ENCODE peak calls at places on chromosomes 1 and 21, in five cellular contexts. One of them, this sample, is unnamed.

GRCh38 chr21:26954591-26955214 is 12.2 kb downstream of the ADAMTS5 start:
- DNase-seq in GM12878: no peak
- DNase-seq in IMR-90: no peak
- DNase-seq in K562: no peak
- DNase-seq in A549: no peak
- DNase-seq in this sample: no peak

GRCh38 chr1:35810096-35810860 is 2.5 kb downstream of the AGO4 start:
- DNase-seq in A549: no peak
- DNase-seq in GM12878: no peak
- DNase-seq in IMR-90: peak; percentile 61
- DNase-seq in K562: no peak
- DNase-seq in this sample: no peak

GRCh38 chr1:232933026-232933425 is 17.4 kb upstream of the NTPCR start:
- DNase-seq in GM12878: no peak
- DNase-seq in A549: no peak
- DNase-seq in K562: no peak
- DNase-seq in IMR-90: no peak
- DNase-seq in this sample: no peak

GRCh38 chr1:91805343-91805801 is 80.6 kb downstream of the TGFBR3 start:
- DNase-seq in K562: no peak
- DNase-seq in A549: no peak
- DNase-seq in IMR-90: no peak
- DNase-seq in GM12878: no peak
- DNase-seq in this sample: no peak

GRCh38 chr1:225442156-225442555 is 14.3 kb upstream of the LBR start:
- DNase-seq in A549: no peak
- DNase-seq in IMR-90: no peak
- DNase-seq in K562: no peak
- DNase-seq in GM12878: no peak
- DNase-seq in this sample: no peak

GRCh38 chr1:77175230-77175844 is 43.9 kb downstream of the PIGK start:
- DNase-seq in K562: no peak
- DNase-seq in A549: peak; percentile 38
- DNase-seq in IMR-90: peak; percentile 6
- DNase-seq in GM12878: no peak
- DNase-seq in this sample: no peak

GRCh38 chr1:232274999-232275706 is 354.8 kb downstream of the SIPA1L2 start:
- DNase-seq in K562: no peak
- DNase-seq in IMR-90: no peak
- DNase-seq in GM12878: no peak
- DNase-seq in A549: no peak
- DNase-seq in this sample: no peak

GRCh38 chr1:35650416-35650815 is 9.1 kb upstream of the PSMB2 start:
- DNase-seq in GM12878: no peak
- DNase-seq in K562: no peak
- DNase-seq in IMR-90: no peak
- DNase-seq in A549: no peak
- DNase-seq in this sample: no peak

GRCh38 chr21:46626536-46627302 is 8.8 kb upstream of the PRMT2 start:
- DNase-seq in A549: no peak
- DNase-seq in K562: no peak
- DNase-seq in IMR-90: no peak
- DNase-seq in GM12878: no peak
- DNase-seq in this sample: no peak

GRCh38 chr1:3064901-3065300 is 4.1 kb upstream of the PRDM16 start:
- DNase-seq in A549: no peak
- DNase-seq in K562: no peak
- DNase-seq in IMR-90: no peak
- DNase-seq in GM12878: no peak
- DNase-seq in this sample: no peak

GRCh38 chr1:29478046-29478791 is 241.9 kb downstream of the PTPRU start:
- DNase-seq in IMR-90: no peak
- DNase-seq in GM12878: no peak
- DNase-seq in A549: no peak
- DNase-seq in K562: no peak
- DNase-seq in this sample: no peak

GRCh38 chr1:43706598-43707190 is 642 bp upstream of the ST3GAL3 start:
- DNase-seq in GM12878: no peak
- DNase-seq in IMR-90: no peak
- DNase-seq in A549: peak; percentile 10
- DNase-seq in K562: peak; percentile 30
- DNase-seq in this sample: peak; percentile 39

GRCh38 chr1:84776639-84777038 is 86.4 kb upstream of the SSX2IP start:
- DNase-seq in IMR-90: no peak
- DNase-seq in GM12878: no peak
- DNase-seq in K562: no peak
- DNase-seq in A549: no peak
- DNase-seq in this sample: no peak

GRCh38 chr1:232307299-232307698 is 322.6 kb downstream of the SIPA1L2 start:
- DNase-seq in K562: no peak
- DNase-seq in A549: no peak
- DNase-seq in IMR-90: no peak
- DNase-seq in GM12878: no peak
- DNase-seq in this sample: no peak

GRCh38 chr1:87334351-87335174 is 5.9 kb downstream of the LMO4 start:
- DNase-seq in K562: peak; percentile 21
- DNase-seq in A549: no peak
- DNase-seq in GM12878: no peak
- DNase-seq in IMR-90: peak; percentile 36
- DNase-seq in this sample: peak; percentile 42

GRCh38 chr1:153962088-153963029 is 978 bp downstream of the SLC39A1 start:
- DNase-seq in IMR-90: peak; percentile 60
- DNase-seq in A549: peak; percentile 39
- DNase-seq in GM12878: no peak
- DNase-seq in K562: no peak
- DNase-seq in this sample: no peak

GRCh38 chr1:10856253-10856683 is 59.8 kb upstream of the CASZ1 start:
- DNase-seq in A549: no peak
- DNase-seq in GM12878: no peak
- DNase-seq in K562: no peak
- DNase-seq in IMR-90: no peak
- DNase-seq in this sample: no peak

GRCh38 chr1:178024504-178024903 is 54.6 kb upstream of the SEC16B start:
- DNase-seq in A549: no peak
- DNase-seq in GM12878: no peak
- DNase-seq in K562: no peak
- DNase-seq in IMR-90: no peak
- DNase-seq in this sample: no peak

GRCh38 chr1:107538502-107538901 is 397.7 kb downstream of the NTNG1 start:
- DNase-seq in K562: no peak
- DNase-seq in IMR-90: no peak
- DNase-seq in A549: no peak
- DNase-seq in GM12878: no peak
- DNase-seq in this sample: no peak

GRCh38 chr1:204659061-204659460 is 26.5 kb downstream of the LRRN2 start:
- DNase-seq in A549: no peak
- DNase-seq in IMR-90: no peak
- DNase-seq in K562: no peak
- DNase-seq in GM12878: no peak
- DNase-seq in this sample: no peak

GRCh38 chr1:204885790-204886189 is 15.1 kb downstream of the NFASC start:
- DNase-seq in K562: no peak
- DNase-seq in A549: no peak
- DNase-seq in IMR-90: no peak
- DNase-seq in GM12878: no peak
- DNase-seq in this sample: no peak

GRCh38 chr21:36859744-36860501 is 106.5 kb downstream of the HLCS start:
- DNase-seq in GM12878: no peak
- DNase-seq in IMR-90: peak; percentile 29
- DNase-seq in A549: peak; percentile 86
- DNase-seq in K562: peak; percentile 97
- DNase-seq in this sample: peak; percentile 41

GRCh38 chr21:45993210-45994085 is 11.9 kb downstream of the COL6A1 start:
- DNase-seq in A549: no peak
- DNase-seq in GM12878: no peak
- DNase-seq in K562: no peak
- DNase-seq in IMR-90: no peak
- DNase-seq in this sample: no peak

GRCh38 chr1:28010979-28011378 is 51.2 kb downstream of the XKR8 start:
- DNase-seq in GM12878: no peak
- DNase-seq in A549: no peak
- DNase-seq in IMR-90: peak; percentile 58
- DNase-seq in K562: no peak
- DNase-seq in this sample: no peak

GRCh38 chr1:7564097-7564496 is 207.0 kb upstream of the VAMP3 start:
- DNase-seq in IMR-90: no peak
- DNase-seq in K562: no peak
- DNase-seq in GM12878: no peak
- DNase-seq in A549: no peak
- DNase-seq in this sample: no peak
- TF ChIP-seq RCOR1 in IMR-90: no peak
- TF ChIP-seq RCOR1 in K562: no peak
- TF ChIP-seq RCOR1 in GM12878: no peak
- TF ChIP-seq RCOR1 in A549: no peak
- TF ChIP-seq RCOR1 in this sample: no peak

GRCh38 chr1:227546055-227546454 is 17.3 kb upstream of the ZNF678 start:
- DNase-seq in GM12878: no peak
- DNase-seq in K562: no peak
- DNase-seq in A549: no peak
- DNase-seq in IMR-90: no peak
- DNase-seq in this sample: no peak

GRCh38 chr1:227549892-227550291 is 13.5 kb upstream of the ZNF678 start:
- DNase-seq in IMR-90: no peak
- DNase-seq in GM12878: no peak
- DNase-seq in A549: no peak
- DNase-seq in K562: no peak
- DNase-seq in this sample: no peak

GRCh38 chr1:227546598-227547313 is 16.6 kb upstream of the ZNF678 start:
- DNase-seq in IMR-90: no peak
- DNase-seq in A549: no peak
- DNase-seq in K562: no peak
- DNase-seq in GM12878: no peak
- DNase-seq in this sample: no peak

GRCh38 chr1:227548448-227548847 is 14.9 kb upstream of the ZNF678 start:
- DNase-seq in GM12878: no peak
- DNase-seq in IMR-90: no peak
- DNase-seq in K562: no peak
- DNase-seq in A549: no peak
- DNase-seq in this sample: no peak

DNA sequence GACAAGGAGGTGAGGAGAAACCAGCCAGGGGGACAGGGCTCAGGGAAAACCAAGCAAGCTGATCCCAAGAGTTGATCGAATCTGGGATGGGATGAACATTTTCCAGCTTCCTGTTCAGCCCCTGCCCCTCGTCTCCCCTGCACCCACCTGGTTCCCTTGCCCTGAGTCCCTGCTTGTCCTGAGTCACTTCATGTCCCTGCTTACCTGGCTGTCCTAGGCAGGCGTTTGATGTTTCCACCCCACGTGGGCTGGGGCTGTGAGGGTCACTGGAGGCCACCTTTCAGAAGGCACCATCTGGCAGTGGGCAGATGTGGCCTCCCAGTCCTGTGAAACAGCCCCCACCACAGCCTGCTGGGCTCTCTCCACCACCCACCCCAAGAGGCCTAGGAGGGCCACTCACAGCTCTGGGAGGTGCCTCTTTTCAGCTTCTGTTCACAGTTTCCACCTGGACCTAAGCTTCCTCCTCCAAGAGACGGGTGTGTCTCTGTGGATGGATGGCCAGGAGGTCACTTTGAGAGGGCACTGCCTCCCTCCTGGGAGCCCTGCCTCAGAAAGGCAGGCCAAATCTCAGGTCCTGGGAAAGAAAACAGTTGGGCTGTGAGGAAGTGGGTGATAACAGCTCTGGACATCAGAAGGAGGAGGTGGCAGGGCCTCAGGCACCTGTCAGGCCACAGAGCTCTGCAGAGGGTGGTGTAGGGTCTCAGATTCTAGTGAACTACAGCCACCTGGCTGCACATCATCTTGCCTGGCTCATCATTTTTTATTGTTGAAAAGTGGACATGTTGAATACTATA is 15.6 kb upstream of the ZNF678 start:
- DNase-seq in K562: no peak
- DNase-seq in A549: no peak
- DNase-seq in IMR-90: no peak
- DNase-seq in GM12878: no peak
- DNase-seq in this sample: no peak
- TF ChIP-seq RCOR1 in K562: no peak
- TF ChIP-seq RCOR1 in A549: no peak
- TF ChIP-seq RCOR1 in IMR-90: no peak
- TF ChIP-seq RCOR1 in GM12878: no peak
- TF ChIP-seq RCOR1 in this sample: no peak

GRCh38 chr21:35779167-35779566 is 281.2 kb downstream of the SETD4 start:
- DNase-seq in GM12878: no peak
- DNase-seq in K562: no peak
- DNase-seq in IMR-90: no peak
- DNase-seq in A549: no peak
- DNase-seq in this sample: no peak

GRCh38 chr21:35777081-35777480 is 283.2 kb downstream of the SETD4 start:
- DNase-seq in GM12878: no peak
- DNase-seq in A549: no peak
- DNase-seq in IMR-90: no peak
- DNase-seq in K562: no peak
- DNase-seq in this sample: no peak

GRCh38 chr21:35780983-35781382 is 279.3 kb downstream of the SETD4 start:
- DNase-seq in K562: no peak
- DNase-seq in IMR-90: no peak
- DNase-seq in A549: no peak
- DNase-seq in GM12878: no peak
- DNase-seq in this sample: no peak

GRCh38 chr21:35782667-35783066 is 277.7 kb downstream of the SETD4 start:
- DNase-seq in K562: no peak
- DNase-seq in A549: no peak
- DNase-seq in GM12878: no peak
- DNase-seq in IMR-90: no peak
- DNase-seq in this sample: no peak

GRCh38 chr21:35779690-35780570 is 280.4 kb downstream of the SETD4 start:
- DNase-seq in K562: no peak
- DNase-seq in GM12878: no peak
- DNase-seq in A549: no peak
- DNase-seq in IMR-90: peak; percentile 91
- DNase-seq in this sample: no peak
- TF ChIP-seq RCOR1 in K562: no peak
- TF ChIP-seq RCOR1 in GM12878: no peak
- TF ChIP-seq RCOR1 in A549: no peak
- TF ChIP-seq RCOR1 in IMR-90: no peak
- TF ChIP-seq RCOR1 in this sample: no peak

DNA sequence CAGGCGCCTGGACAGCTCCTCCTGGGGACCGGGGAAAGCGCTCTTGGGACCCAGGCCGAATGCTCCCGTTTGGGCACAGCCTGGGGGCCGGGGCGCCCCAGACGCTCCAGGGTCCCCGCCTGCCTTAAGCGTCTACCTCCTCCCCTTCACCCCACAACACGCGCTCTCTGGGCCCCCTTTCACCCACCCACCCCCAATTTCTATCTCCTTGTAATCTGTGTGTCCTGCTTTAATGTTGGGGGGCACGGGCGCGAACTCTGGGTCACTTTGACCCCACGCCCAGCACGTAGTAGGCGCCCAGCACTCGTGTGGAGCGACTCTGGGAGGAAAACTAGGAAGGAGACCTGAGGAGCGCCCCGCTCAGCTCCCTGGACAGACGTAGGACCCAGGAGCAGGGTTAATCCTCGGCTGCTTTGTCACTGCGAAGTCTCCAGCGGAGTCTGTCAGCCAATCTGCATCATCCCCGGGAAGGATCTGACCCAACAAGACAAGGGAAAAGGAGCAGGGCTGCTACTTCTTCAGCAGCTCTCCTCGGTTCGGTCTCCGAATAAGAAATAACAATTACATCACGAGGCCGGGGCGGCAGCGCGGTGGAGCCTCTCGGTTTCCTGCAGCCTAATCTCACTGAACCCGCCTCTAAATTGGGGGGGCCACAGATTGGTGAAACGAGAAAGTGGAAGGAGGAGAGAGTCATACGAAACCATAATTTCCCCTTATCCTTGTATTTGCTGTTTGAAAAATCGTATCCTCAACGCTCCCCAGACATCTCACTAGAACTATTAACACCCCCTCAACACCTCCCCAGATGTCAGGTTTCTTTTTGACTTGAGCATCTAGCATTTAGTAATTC is 806 bp upstream of the NRIP1 start:
- DNase-seq in A549: peak; percentile 76
- DNase-seq in K562: peak; percentile 46
- DNase-seq in GM12878: no peak
- DNase-seq in IMR-90: peak; percentile 86
- DNase-seq in this sample: peak; percentile 30
- TF ChIP-seq RCOR1 in A549: no peak
- TF ChIP-seq RCOR1 in K562: no peak
- TF ChIP-seq RCOR1 in GM12878: no peak
- TF ChIP-seq RCOR1 in IMR-90: no peak
- TF ChIP-seq RCOR1 in this sample: no peak

This sample was measured in SK-N-SH.